ENCODE peak calls at places on chromosomes 7 and 10, in six cellular contexts. D, U, S, G, H and X are unnamed samples.

GRCh38 chr10:120598377-120598776 is 141.3 kb downstream of the PLPP4 start:
- DNase-seq in D (no peak), U (no peak), S (no peak), G (no peak), H (no peak), X (no peak)

GRCh38 chr10:110410329-110411046 is 87.2 kb upstream of the DUSP5 start:
- DNase-seq in D (no peak), U (no peak), S (no peak), G (no peak), H (no peak), X (peak)

GRCh38 chr10:77501846-77502251 is 135.8 kb downstream of the KCNMA1 start:
- DNase-seq in D (no peak), U (no peak), S (no peak), G (no peak), H (no peak), X (no peak)

GRCh38 chr10:111113961-111114830 is 37.4 kb downstream of the ADRA2A start:
- DNase-seq in D (no peak), U (no peak), S (no peak), G (no peak), H (no peak), X (no peak)

GRCh38 chr10:6023661-6024333 is 38.4 kb downstream of the IL2RA start:
- DNase-seq in D (no peak), U (no peak), S (no peak), G (no peak), H (no peak), X (no peak)

GRCh38 chr7:96723622-96724021 is 14.0 kb upstream of the SEM1 start:
- DNase-seq in D (no peak), U (no peak), S (no peak), G (no peak), H (no peak), X (no peak)

GRCh38 chr7:13217762-13218161 is 530.3 kb downstream of the ARL4A start:
- DNase-seq in D (no peak), U (no peak), S (no peak), G (no peak), H (no peak), X (peak)

GRCh38 chr10:119293368-119293767 is 86.0 kb downstream of the GRK5 start:
- DNase-seq in D (no peak), U (no peak), S (no peak), G (no peak), H (no peak), X (no peak)

GRCh38 chr7:98681496-98681895 is 64.4 kb downstream of the NPTX2 start:
- DNase-seq in D (no peak), U (no peak), S (no peak), G (no peak), H (no peak), X (no peak)

GRCh38 chr7:28130277-28130676 is 50.3 kb downstream of the JAZF1 start:
- DNase-seq in D (no peak), U (peak), S (no peak), G (no peak), H (no peak), X (peak)

GRCh38 chr7:25521236-25521635 is 292.9 kb upstream of the NPVF start:
- DNase-seq in D (no peak), U (no peak), S (no peak), G (no peak), H (no peak), X (no peak)

GRCh38 chr10:90813592-90814365 is 44.1 kb downstream of the HTR7 start:
- DNase-seq in D (no peak), U (no peak), S (no peak), G (no peak), H (no peak), X (no peak)

GRCh38 chr10:96397902-96398301 is 39.1 kb upstream of the OPALIN start:
- DNase-seq in D (no peak), U (no peak), S (no peak), G (no peak), H (no peak), X (no peak)

GRCh38 chr7:47573758-47574472 is 8.0 kb downstream of the TNS3 start:
- DNase-seq in D (no peak), U (no peak), S (no peak), G (no peak), H (no peak), X (peak)

GRCh38 chr7:142376356-142376997 is 118.6 kb upstream of the PRSS58 start:
- DNase-seq in D (no peak), U (no peak), S (no peak), G (no peak), H (no peak), X (no peak)

GRCh38 chr10:5608608-5609270 is 57.7 kb downstream of the ASB13 start:
- DNase-seq in D (no peak), U (no peak), S (no peak), G (no peak), H (no peak), X (no peak)